ENCODE peak calls at places on chromosomes 1 and 21, in six cellular contexts. F is CD8-positive, alpha-beta memory T cell; Y is DND-41; T is sigmoid colon; P is aorta; S is uterus. N is an unnamed sample. For H3K9me3 and H3K4me1, the result is how much of the 10 kb centered on the place peaks cover.

GRCh38 chr1:92957020-92957734 is 4.1 kb downstream of the DIPK1A start:
- DNase-seq in Y (no peak), P (no peak), T (no peak), F (no peak), S (no peak), N (no peak)

GRCh38 chr1:4605158-4605557 is 49.3 kb upstream of the AJAP1 start:
- DNase-seq in Y (no peak), F (no peak), S (no peak), P (no peak), T (peak), N (no peak)

GRCh38 chr21:34517491-34518245 is 5.7 kb upstream of the KCNE1 start:
- DNase-seq in T (no peak), S (no peak), F (no peak), Y (no peak), P (no peak), N (peak)

GRCh38 chr1:201945863-201946223 is 505 bp downstream of the LMOD1 start:
- DNase-seq in S (no peak), Y (no peak), F (no peak), T (no peak), P (no peak), N (no peak)

GRCh38 chr1:186304982-186305949 is 69.8 kb downstream of the TPR start:
- DNase-seq in T (no peak), F (no peak), S (no peak), P (no peak), Y (no peak), N (no peak)

GRCh38 chr1:33895396-33895795 is 31.5 kb downstream of the HMGB4 start:
- DNase-seq in P (no peak), Y (no peak), S (no peak), F (no peak), T (no peak), N (no peak)

GRCh38 chr21:21921410-21922232 is 923.4 kb downstream of the NCAM2 start:
- DNase-seq in T (no peak), Y (no peak), F (no peak), P (no peak), S (no peak), N (no peak)

GRCh38 chr1:96557336-96557735 is 164.2 kb upstream of the PTBP2 start:
- DNase-seq in Y (no peak), P (no peak), S (no peak), F (no peak), T (no peak), N (no peak)

GRCh38 chr1:57544345-57544744 is 120.5 kb upstream of the DAB1 start:
- DNase-seq in P (no peak), F (no peak), S (no peak), Y (no peak), T (no peak), N (no peak)

GRCh38 chr1:64983110-64983509 is 16.8 kb upstream of the JAK1 start:
- DNase-seq in S (no peak), T (no peak), F (no peak), P (peak), Y (no peak), N (no peak)

GRCh38 chr1:185680453-185680852 is 53.7 kb upstream of the HMCN1 start:
- DNase-seq in S (no peak), F (no peak), Y (no peak), T (no peak), P (no peak), N (no peak)

GRCh38 chr1:213286235-213286634 is 235.2 kb downstream of the RPS6KC1 start:
- DNase-seq in F (no peak), S (no peak), Y (no peak), T (no peak), P (no peak), N (no peak)

GRCh38 chr1:51976831-51977602 is 13.5 kb downstream of the RAB3B start:
- DNase-seq in S (no peak), T (no peak), F (no peak), Y (no peak), P (no peak), N (no peak)

GRCh38 chr1:203444077-203444683 is 31.4 kb upstream of the PRELP start:
- DNase-seq in T (peak), Y (no peak), F (no peak), P (no peak), S (no peak), N (no peak)

GRCh38 chr1:12600880-12601633 is 17.0 kb downstream of the DHRS3 start:
- DNase-seq in F (peak), P (no peak), S (no peak), T (no peak), Y (peak), N (no peak)

GRCh38 chr1:243325305-243325890 is 69.6 kb downstream of the SDCCAG8 start:
- DNase-seq in Y (peak), P (no peak), T (no peak), F (no peak), S (no peak), N (no peak)

GRCh38 chr21:27212444-27212843 is 245.6 kb upstream of the ADAMTS5 start:
- DNase-seq in T (no peak), S (no peak), Y (no peak), P (no peak), F (no peak), N (no peak)
- H3K9me3 ChIP-seq in T (under half), S (under half), Y (under half), P (under half), F (under half), N (under half)

GRCh38 chr1:9730096-9730901 is 78.8 kb downstream of the PIK3CD start:
- DNase-seq in S (no peak), F (no peak), T (peak), Y (no peak), P (no peak), N (peak)
- H3K27ac ChIP-seq in S (no peak), F (no peak), T (no peak), Y (no peak), P (no peak), N (no peak)

DNA sequence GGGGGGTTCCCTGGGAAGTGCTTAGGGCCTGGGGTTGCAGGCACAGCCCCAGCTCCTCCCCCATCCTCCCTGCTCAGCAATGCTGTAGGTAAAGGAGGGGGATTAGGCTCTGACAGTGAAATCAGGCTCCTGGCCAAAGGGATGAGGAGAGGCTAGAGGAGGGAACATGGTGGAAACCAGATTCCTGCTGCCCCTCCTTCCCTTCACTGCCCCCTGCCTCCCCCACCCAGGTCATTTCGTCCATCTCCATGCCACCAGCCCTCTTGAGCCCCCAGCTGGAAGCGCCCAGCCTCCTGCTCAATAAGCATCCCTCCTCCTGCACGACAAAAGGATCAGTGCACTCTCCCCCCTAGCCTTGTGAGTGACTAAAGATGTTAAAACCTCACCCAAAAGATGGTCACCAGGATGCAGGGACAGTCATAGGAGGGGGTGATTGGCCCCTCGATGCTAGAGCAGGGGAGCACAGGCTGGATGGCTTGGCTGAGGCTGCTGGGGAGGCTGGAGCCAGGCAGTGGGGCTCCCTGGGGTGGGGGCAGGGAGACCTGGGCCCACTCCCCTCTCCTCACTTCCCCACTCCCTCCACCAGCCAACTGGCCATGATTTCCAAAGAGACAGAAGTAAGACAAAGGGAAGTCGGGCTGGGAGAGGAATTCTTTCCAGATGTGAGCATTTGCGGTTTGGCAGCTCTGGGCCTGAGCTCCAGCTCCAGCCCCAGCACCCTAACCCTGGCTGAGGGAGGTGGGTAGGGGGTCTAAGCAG is 2.3 kb upstream of the CRABP2 start:
- DNase-seq in P (no peak), T (no peak), F (no peak), S (peak), Y (no peak), N (no peak)
- H3K4me1 ChIP-seq in P (under half), T (half or more), F (under half), S (under half), Y (under half), N (under half)

DNA sequence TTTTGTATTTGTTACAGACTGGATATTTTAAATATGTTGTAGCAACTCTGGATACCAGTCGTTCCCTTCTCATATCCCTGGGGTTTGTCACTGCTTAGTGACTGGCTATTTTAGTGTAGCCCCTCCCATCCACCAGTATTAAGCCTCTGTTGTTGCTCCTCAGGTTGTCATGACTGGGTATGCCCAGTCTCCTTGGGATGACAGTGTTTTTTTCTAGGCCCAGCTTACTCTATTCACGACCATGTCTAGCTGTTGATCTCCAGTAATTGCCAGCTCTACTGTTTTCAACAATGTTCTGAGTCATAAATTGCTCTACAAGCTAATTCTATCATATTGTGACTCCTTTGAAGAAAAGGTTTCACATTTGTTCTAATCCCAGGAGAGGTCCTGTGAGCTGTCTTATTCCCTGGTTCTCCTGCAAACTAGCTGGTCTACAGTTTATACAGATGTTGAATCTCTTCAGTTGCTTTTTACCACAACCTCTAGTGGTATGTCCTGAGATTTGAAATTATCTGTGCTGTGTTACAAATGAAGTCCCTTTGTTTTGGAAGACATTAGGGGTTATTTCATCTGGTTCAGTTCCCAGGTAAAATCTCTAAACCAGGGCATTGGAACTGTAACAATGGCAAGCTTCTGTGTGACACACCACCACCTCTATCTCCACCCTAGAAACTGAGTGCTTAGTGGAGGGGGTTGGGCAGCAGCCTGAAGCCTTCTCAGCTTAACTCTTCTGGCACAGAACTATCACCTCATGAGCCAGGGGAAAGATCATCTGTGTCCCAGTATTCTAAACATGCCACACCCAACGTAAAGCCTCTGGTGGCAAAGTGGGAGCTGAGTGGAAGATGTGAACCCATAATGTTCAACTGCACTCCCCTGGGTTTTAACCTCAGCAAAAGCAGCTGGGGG is 124.6 kb downstream of the TRIM33 start:
- DNase-seq in T (no peak), F (no peak), P (no peak), S (no peak), Y (no peak), N (no peak)
- H3K9me3 ChIP-seq in T (under half), F (under half), P (under half), S (under half), Y (under half), N (under half)

DNA sequence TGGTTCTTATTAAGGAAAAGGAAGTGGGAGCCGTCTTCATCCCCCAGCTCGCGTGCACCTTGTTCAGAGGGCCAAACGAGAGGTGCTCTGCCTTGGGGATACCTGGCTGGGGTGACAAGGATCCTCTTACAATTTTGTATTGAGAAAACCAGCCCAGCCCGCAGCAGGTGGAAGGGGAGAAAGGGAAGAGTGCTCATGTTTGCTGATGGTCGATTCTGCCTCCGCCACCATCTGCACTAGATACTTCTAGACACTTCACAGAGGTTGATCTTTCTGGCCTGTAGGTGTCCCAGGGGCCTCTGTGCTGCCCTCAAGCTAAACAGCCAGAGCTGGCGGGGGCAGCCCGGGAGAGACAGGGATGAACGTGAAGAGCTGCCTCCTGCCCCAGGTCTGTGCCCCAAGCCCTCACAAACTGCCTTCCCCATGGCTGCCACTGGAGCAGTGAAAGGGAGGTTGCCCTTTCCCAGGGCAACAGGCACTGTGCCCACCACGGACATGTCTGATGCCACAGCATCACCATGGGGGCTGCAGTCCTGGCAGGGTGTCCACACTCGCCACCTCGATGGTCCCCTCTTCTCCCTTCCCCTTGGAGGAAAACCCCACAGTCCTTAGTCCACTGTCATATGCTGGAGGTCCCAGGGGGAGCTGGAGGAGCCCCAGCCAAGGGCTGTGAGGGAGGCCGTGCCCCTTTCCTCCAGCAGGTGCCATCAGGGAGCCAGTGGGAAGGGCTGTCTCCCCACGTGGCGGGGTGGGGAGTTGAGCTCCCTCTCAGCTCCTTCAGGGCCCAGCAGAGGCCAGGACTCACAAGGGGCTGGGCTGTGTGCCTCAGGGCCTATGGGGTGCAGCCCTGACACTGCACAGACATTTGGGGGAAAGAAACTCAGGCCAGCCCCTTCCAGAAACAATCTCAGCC is 8.1 kb downstream of the ADPRS start:
- DNase-seq in T (no peak), S (no peak), P (peak), F (no peak), Y (peak), N (no peak)
- H3K27ac ChIP-seq in T (no peak), S (no peak), P (no peak), F (no peak), Y (no peak), N (no peak)

GRCh38 chr1:41810446-41810845 is 108.3 kb downstream of the HIVEP3 start:
- DNase-seq in T (no peak), S (no peak), Y (peak), P (no peak), F (peak), N (no peak)
- H3K4me1 ChIP-seq in T (under half), S (under half), Y (half or more), P (under half), F (under half), N (under half)

DNA sequence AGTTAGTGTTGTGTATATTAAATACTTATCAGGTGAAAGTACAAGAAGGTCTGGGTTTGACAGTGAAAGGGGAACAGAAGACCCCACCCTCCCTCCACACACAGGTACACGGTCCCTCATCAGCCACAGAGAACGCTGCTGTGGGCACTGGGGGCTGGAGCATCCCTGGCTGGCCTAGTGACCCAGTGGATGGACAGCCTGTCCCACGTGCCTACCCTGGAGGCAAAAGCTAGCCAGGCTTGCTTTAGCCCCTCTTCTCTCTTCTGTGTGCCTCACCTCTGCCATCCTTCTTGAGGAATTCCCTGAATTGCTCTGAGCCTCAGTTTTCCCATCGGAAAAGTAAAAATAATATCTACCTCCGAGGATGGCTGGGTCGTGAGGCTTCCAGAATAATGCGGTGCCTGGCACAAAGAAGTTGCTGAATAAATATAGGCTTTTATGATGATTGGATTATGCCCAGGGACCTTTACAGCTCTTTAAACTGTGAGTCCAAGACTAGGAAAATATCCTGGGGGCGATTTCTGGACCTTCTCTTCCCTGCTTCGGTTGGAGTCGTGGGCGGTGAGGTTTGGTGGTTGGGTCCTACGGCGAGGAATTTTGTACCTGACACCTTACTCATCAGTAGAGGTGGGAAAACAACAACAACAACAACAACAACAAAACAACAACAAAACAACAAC is 918 bp downstream of the IFNLR1 start:
- DNase-seq in S (no peak), P (no peak), F (no peak), T (no peak), Y (no peak), N (no peak)
- H3K9me3 ChIP-seq in S (under half), P (under half), F (under half), T (under half), Y (under half), N (under half)

DNA sequence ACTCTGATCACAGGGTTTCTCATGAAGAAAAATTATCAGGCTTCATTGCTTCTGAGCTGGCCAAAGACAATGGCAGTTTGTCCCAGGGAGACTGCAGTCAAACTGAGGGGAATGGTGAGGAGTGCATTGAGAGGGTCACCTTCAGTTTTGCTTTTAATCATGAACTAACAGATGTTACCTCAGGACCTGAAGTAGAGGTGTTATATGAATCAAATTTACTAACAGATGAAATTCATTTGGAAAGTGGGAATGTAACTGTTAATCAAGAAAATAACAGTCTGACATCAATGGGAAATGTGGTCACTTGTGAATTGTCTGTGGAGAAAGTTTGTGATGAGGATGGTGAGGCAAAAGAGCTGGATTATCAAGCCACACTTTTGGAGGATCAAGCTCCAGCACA is 79.4 kb upstream of the BMP8A start:
- DNase-seq in Y (no peak), P (no peak), F (no peak), T (no peak), S (no peak), N (no peak)
- H3K27ac ChIP-seq in Y (peak), P (no peak), F (no peak), T (peak), S (peak), N (peak)

GRCh38 chr1:44524180-44524579 is 119.1 kb downstream of the RNF220 start:
- DNase-seq in T (no peak), S (no peak), P (no peak), F (no peak), Y (no peak), N (no peak)
- H3K4me1 ChIP-seq in T (under half), S (under half), P (under half), F (under half), Y (under half), N (under half)